ENCODE peak calls at places on chromosomes 13 and 19, in four cellular contexts. Q is mammary epithelial cell, D is brain microvascular endothelial cell, F is cardiac muscle cell. V is an unnamed sample.

GRCh38 chr13:31725841-31726240 is 13.5 kb upstream of the RXFP2 start:
- DNase-seq in Q (no peak), D (no peak), F (no peak), V (peak)

GRCh38 chr19:610801-611505 is 21.3 kb downstream of the HCN2 start:
- DNase-seq in Q (no peak), D (peak), F (no peak), V (no peak)

GRCh38 chr13:100887729-100888151 is 213.1 kb upstream of the TMTC4 start:
- DNase-seq in Q (no peak), D (peak), F (peak), V (peak)

GRCh38 chr19:6357995-6358394 is 3.3 kb upstream of the CLPP start:
- DNase-seq in Q (peak), D (no peak), F (no peak), V (peak)

GRCh38 chr13:50422181-50423148 is 407.2 kb downstream of the KCNRG start:
- DNase-seq in Q (no peak), D (no peak), F (no peak), V (no peak)

GRCh38 chr19:33285441-33285927 is 16.9 kb downstream of the CEBPA start:
- DNase-seq in Q (no peak), D (no peak), F (no peak), V (no peak)

GRCh38 chr13:98293570-98294142 is 116.6 kb upstream of the RNF113B start:
- DNase-seq in Q (no peak), D (no peak), F (no peak), V (no peak)

GRCh38 chr13:23752111-23753001 is 136.8 kb downstream of the MIPEP start:
- DNase-seq in Q (no peak), D (no peak), F (no peak), V (peak)

GRCh38 chr19:3403489-3404323 is 37.3 kb downstream of the NFIC start:
- DNase-seq in Q (peak), D (peak), F (peak), V (peak)

GRCh38 chr13:40922437-40923040 is 96.6 kb downstream of the ELF1 start:
- DNase-seq in Q (no peak), D (no peak), F (no peak), V (no peak)

GRCh38 chr19:33621811-33622504 is at the start of gene CHST8:
- DNase-seq in Q (peak), D (no peak), F (peak), V (peak)

GRCh38 chr13:25446261-25446660 is 74.5 kb downstream of the ATP8A2 start:
- DNase-seq in Q (no peak), D (no peak), F (no peak), V (no peak)

GRCh38 chr13:100694722-100695644 is 20.4 kb upstream of the TMTC4 start:
- DNase-seq in Q (peak), D (peak), F (peak), V (peak)

GRCh38 chr13:19984430-19985218 is 26.1 kb downstream of the ZMYM2 start:
- DNase-seq in Q (peak), D (peak), F (peak), V (peak)

GRCh38 chr19:55119053-55119452 is 1.6 kb upstream of the PPP1R12C start:
- DNase-seq in Q (no peak), D (no peak), F (no peak), V (peak)
- H3K4me3 ChIP-seq in Q (no peak), D (no peak), F (no peak), V (no peak)

GRCh38 chr19:7869453-7869909 is 4.7 kb downstream of the PRR36 start:
- DNase-seq in Q (peak), D (no peak), F (peak), V (peak)
- TF ChIP-seq CTCF in Q (no peak), D (no peak), F (no peak), V (no peak)

DNA sequence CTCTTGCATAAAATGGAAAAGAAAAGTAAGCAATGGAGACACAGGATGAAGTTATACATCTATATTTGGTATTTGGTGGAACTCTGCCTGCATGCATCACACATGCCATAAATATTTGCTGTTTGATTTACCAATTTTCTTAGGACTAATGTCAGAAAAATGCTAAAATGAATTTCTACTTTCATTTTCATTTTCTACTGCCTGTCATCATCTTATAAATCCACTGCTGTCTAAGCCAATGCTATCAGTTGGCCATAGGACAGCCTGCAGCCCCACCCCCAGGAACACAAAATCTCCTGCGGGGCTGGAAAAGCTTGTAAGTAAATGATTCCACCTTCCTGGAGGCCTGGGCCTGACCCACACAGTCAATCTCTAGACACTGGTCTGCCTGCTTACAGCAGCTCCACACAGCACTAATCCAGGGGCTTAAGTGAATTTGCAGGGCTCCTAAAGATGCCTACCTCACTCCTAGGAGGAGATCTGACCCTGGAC is 122.0 kb downstream of the ENOX1 start:
- DNase-seq in Q (peak), D (peak), F (peak), V (peak)
- H3K4me3 ChIP-seq in Q (no peak), D (no peak), F (no peak), V (no peak)

GRCh38 chr13:73173160-73173905 is 114.5 kb downstream of the KLF5 start:
- DNase-seq in Q (no peak), D (no peak), F (no peak), V (peak)

GRCh38 chr13:73174521-73175010 is 115.8 kb downstream of the KLF5 start:
- DNase-seq in Q (no peak), D (no peak), F (no peak), V (no peak)

GRCh38 chr13:73171242-73171641 is 112.4 kb downstream of the KLF5 start:
- DNase-seq in Q (peak), D (no peak), F (no peak), V (peak)

GRCh38 chr13:73169971-73170370 is 111.2 kb downstream of the KLF5 start:
- DNase-seq in Q (no peak), D (no peak), F (no peak), V (peak)

GRCh38 chr13:73171926-73172325 is 113.1 kb downstream of the KLF5 start:
- DNase-seq in Q (peak), D (peak), F (peak), V (peak)
- TF ChIP-seq CTCF in Q (peak), D (peak), F (peak), V (no peak)

GRCh38 chr19:48966541-48967345 is 1.6 kb downstream of the FTL start:
- DNase-seq in Q (no peak), D (no peak), F (no peak), V (no peak)

GRCh38 chr19:48968179-48968661 is 3.1 kb downstream of the FTL start:
- DNase-seq in Q (no peak), D (no peak), F (no peak), V (peak)

GRCh38 chr19:48965806-48966540 is 864 bp downstream of the FTL start:
- DNase-seq in Q (peak), D (peak), F (peak), V (peak)

GRCh38 chr19:48968813-48969218 is 3.7 kb downstream of the FTL start:
- DNase-seq in Q (no peak), D (no peak), F (no peak), V (no peak)

GRCh38 chr19:48967346-48968178 is 2.5 kb downstream of the FTL start:
- DNase-seq in Q (no peak), D (no peak), F (no peak), V (peak)
- H3K4me3 ChIP-seq in Q (no peak), D (no peak), F (no peak), V (no peak)

DNA sequence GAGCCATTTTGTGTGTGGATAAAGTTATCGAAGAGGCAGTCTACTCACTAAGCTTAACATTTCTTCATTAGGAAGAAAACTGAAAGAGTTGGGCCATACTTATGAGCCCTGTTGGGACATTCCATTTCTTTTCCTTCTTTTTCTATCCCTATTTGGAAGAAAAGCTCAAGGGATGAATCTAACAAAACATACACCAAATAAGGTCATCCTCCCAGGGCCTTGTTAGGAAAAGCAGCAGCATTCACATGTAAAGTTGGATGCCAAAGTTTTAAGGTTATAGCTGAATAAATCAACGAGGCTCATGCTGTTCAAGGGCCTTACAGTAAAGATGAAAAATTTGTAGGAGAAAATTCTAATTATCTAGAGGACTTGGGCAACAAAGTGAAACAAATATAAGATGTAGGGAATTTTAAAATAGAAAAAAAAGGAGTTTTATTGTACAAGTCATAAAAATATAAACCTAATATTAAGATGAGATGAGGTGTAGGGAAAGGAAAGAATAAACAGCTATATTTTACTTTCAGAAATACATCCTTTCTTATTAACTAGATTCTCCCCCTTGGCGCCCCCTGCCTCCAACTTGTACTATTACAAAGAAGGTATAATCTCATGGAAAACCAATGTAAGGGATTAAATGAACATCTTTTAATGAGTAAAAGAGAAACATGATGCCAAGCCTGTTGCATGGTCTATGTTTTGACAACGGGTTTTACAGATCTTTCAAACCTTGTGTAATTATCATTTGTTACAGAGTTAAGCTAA is 160.4 kb downstream of the PCDH20 start:
- DNase-seq in Q (no peak), D (no peak), F (peak), V (peak)
- TF ChIP-seq CTCF in Q (no peak), D (peak), F (peak), V (peak)

GRCh38 chr13:112836940-112837339 is 132.1 kb upstream of the MCF2L start:
- DNase-seq in Q (no peak), D (no peak), F (no peak), V (no peak)
- H3K4me3 ChIP-seq in Q (no peak), D (no peak), F (no peak), V (no peak)

DNA sequence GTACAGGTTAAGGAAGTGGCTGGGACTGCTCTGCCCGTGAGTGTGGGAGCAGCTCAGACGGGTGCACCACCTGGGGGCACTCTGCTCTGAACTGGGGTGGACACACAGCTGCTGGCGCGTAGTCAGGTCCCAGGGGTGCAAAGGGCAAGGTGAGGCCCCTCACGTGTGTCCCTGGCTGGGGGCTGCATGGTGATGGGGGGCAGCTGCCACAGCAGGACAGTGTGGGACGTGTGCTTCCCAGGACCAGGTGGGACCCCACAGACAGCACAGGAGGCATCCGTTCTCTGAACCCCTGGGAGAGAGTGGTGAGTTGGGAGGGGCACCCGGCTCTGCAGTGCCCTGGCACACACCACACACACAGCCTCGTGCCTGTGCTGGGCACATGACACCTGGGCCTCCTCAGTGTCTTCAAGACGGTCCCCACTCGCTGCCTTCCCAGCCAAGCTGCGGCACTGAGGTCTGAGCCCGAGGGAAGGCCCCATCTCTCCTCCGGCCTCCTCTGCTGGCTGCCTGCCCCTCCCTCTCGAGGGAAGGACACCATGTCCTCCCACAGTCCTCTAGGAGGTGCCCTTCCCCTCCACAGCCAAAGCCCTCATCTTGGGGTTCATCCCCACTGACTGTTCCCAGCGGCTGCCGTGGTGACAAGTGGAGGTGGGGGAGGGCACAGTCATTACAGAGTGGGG is 24.7 kb downstream of the CILP2 start:
- DNase-seq in Q (no peak), D (no peak), F (no peak), V (no peak)
- TF ChIP-seq CTCF in Q (no peak), D (peak), F (no peak), V (no peak)

V was measured in epithelial cell of esophagus.